ENCODE peak calls at places on chromosomes 6 and 20, in five cellular contexts. X is tibial nerve; F is sigmoid colon; B is CD8-positive, alpha-beta T cell; C is MM.1S. L is an unnamed sample. For H3K27me3, the result is how much of the 10 kb centered on the place peaks cover.

GRCh38 chr6:159908535-159908934 is 17.7 kb downstream of the MAS1 start:
- DNase-seq in X (no peak), B (no peak), F (no peak), C (no peak), L (no peak)

GRCh38 chr20:17663040-17663399 is 19.0 kb downstream of the RRBP1 start:
- DNase-seq in C (no peak), F (peak), B (no peak), X (no peak), L (no peak)

GRCh38 chr20:46984391-46984790 is 89.7 kb downstream of the EYA2 start:
- DNase-seq in X (no peak), C (no peak), F (no peak), B (no peak), L (no peak)

GRCh38 chr20:12022121-12022520 is 104.4 kb downstream of the BTBD3 start:
- DNase-seq in X (no peak), F (no peak), B (no peak), C (no peak), L (no peak)

GRCh38 chr6:35602133-35602946 is 86.4 kb downstream of the FKBP5 start:
- DNase-seq in B (peak), F (peak), X (peak), C (no peak), L (no peak)

GRCh38 chr6:87971605-87972262 is 75.9 kb upstream of the SPACA1 start:
- DNase-seq in C (no peak), X (no peak), F (no peak), B (no peak), L (no peak)

GRCh38 chr6:142938510-142938909 is 6.5 kb downstream of the HIVEP2 start:
- DNase-seq in X (no peak), C (no peak), F (no peak), B (no peak), L (no peak)

GRCh38 chr6:100267721-100268123 is 197.0 kb downstream of the SIM1 start:
- DNase-seq in X (no peak), C (no peak), B (no peak), F (no peak), L (no peak)

GRCh38 chr6:36608788-36609563 is 14.8 kb downstream of the SRSF3 start:
- DNase-seq in C (no peak), F (peak), X (no peak), B (no peak), L (no peak)

GRCh38 chr20:58237318-58238182 is 9.1 kb upstream of the ANKRD60 start:
- DNase-seq in X (no peak), B (no peak), F (no peak), C (no peak), L (no peak)

GRCh38 chr6:89553446-89553845 is 85.1 kb downstream of the LYRM2 start:
- DNase-seq in X (no peak), F (no peak), C (no peak), B (no peak), L (no peak)

GRCh38 chr6:125392682-125393081 is 90.9 kb upstream of the HDDC2 start:
- DNase-seq in F (no peak), X (no peak), C (peak), B (no peak), L (no peak)

GRCh38 chr6:127118505-127119360 is at the start of gene RSPO3:
- DNase-seq in F (peak), B (no peak), X (peak), C (peak), L (peak)

GRCh38 chr20:326645-327031 is 1.3 kb downstream of the SOX12 start:
- DNase-seq in C (peak), F (peak), B (peak), X (no peak), L (no peak)

GRCh38 chr6:8556370-8557018 is 121.1 kb upstream of the SLC35B3 start:
- DNase-seq in F (no peak), C (no peak), X (no peak), B (no peak), L (no peak)

GRCh38 chr6:17432356-17432755 is 39.0 kb downstream of the CAP2 start:
- DNase-seq in B (no peak), C (no peak), X (no peak), F (no peak), L (no peak)

GRCh38 chr20:58420798-58421496 is 31.9 kb downstream of the VAPB start:
- DNase-seq in X (no peak), F (no peak), B (no peak), C (no peak), L (no peak)

GRCh38 chr6:124040655-124041054 is 237.0 kb downstream of the NKAIN2 start:
- DNase-seq in C (peak), F (no peak), B (no peak), X (no peak), L (no peak)

GRCh38 chr20:52490715-52491430 is 299.3 kb upstream of the ZFP64 start:
- DNase-seq in F (no peak), B (no peak), X (no peak), C (no peak), L (no peak)

GRCh38 chr6:137043710-137044365 is 927 bp downstream of the IL20RA start:
- DNase-seq in F (no peak), C (peak), B (no peak), X (peak), L (peak)

GRCh38 chr20:19370076-19371075 is 157.9 kb downstream of the SLC24A3 start:
- DNase-seq in X (no peak), B (no peak), F (no peak), C (no peak), L (no peak)

GRCh38 chr20:19371112-19371511 is 158.7 kb downstream of the SLC24A3 start:
- DNase-seq in C (no peak), X (no peak), B (no peak), F (no peak), L (no peak)

GRCh38 chr20:19367591-19367990 is 155.1 kb downstream of the SLC24A3 start:
- DNase-seq in B (no peak), F (no peak), C (no peak), X (no peak), L (no peak)

GRCh38 chr20:19363439-19363838 is 151.0 kb downstream of the SLC24A3 start:
- DNase-seq in F (no peak), C (no peak), X (no peak), B (no peak), L (no peak)

GRCh38 chr20:19368351-19368750 is 155.9 kb downstream of the SLC24A3 start:
- DNase-seq in C (no peak), F (no peak), X (no peak), B (no peak), L (no peak)
- H3K27me3 ChIP-seq in C (under half), F (under half), X (under half), B (under half), L (under half)

GRCh38 chr6:117272886-117273285 is 7.5 kb downstream of the VGLL2 start:
- DNase-seq in C (no peak), X (no peak), B (no peak), F (no peak), L (no peak)
- H3K27me3 ChIP-seq in C (under half), X (half or more), B (under half), F (under half), L (under half)

GRCh38 chr6:33075568-33076405 is at the start of gene HLA-DPB1:
- DNase-seq in X (peak), B (peak), C (peak), F (no peak), L (peak)
- H3K27me3 ChIP-seq in X (under half), B (under half), C (under half), F (under half), L (under half)

DNA sequence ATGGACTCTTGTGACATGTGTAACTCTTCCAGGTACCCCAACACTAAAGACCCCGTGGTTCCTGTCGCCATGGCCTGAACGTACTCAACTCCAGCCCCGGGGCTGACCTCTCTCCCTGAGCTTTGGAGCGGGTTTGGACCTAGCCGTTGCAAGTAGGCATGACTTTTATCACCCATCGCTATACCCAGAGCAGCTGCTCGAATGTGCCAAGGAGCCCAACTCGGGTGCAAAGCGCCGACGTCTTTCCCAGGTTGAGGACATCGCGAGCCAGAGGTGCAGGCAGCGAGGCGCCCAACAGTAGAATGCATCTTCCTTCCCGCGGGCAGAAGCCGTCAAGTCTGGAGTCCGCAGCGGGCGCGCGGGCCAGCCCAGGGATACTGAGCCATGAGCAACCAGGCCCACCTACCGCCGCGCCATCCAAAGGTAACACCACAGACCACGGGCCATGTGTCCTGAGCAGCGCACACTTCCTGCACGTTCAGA is 5.7 kb upstream of the LAMP5 start:
- DNase-seq in C (no peak), B (no peak), F (no peak), X (no peak), L (no peak)
- H3K27me3 ChIP-seq in C (under half), B (under half), F (under half), X (half or more), L (under half)

DNA sequence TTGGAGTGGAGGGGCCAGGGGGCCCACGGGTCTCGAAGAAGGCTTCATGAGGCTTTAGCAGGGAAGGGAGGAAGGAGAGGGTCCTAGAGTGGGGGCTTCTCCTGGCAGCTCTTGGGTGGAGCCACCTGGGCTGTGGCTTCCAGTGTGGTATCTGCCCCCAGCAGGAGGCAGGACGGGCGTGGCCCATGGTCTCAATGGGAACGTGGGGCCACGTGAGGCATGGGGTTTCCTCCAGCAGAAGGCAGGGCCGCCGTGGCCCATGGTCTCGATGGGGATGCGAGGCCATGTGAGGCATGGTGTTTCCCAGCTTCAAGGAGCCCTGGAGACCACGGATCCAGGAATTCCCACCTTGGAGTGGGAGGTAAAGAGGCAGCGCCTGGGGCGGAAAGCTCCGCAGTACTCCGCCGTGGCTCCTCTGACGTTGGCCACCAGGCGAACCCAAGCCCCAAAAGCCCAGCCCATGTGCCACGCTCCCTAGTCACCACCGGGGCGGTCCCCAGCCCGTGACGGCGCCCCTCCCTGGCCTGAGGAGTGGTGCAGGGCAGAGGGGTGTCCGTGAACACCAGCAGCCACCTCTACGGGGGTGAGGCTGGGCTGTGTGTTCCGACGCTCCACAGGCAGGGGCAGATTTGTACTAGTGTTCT is 62.0 kb upstream of the GATA5 start:
- DNase-seq in C (no peak), X (no peak), F (no peak), B (no peak), L (no peak)
- H3K27me3 ChIP-seq in C (half or more), X (under half), F (under half), B (under half), L (under half)

DNA sequence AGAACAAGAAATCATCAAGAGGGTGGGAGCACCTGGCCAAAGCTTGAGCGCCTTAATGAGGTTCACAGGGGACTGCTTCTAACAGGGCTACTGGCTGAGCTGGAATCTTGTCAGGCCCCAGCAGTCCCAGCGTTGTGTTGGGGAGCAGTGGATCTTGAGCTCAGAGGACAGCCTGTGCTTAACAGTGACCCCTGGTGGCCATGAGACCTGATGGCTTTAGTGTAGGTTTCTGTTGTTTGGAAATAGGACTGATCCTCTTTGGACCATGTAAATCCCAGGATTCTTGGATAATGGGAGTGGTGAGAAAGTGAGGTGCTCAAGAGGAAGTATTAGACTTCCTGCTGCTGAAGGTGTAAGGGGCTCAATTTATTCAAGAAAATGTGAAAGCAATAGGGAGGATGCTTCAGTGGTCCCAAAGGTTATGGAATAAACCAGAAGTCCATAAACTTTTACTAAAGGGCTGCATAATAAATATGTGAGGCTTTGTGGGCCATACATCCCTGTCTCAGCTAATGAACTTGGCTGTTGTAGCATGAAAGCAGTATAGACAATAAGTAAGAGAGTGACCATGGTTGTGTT is 216.2 kb downstream of the NFATC2 start:
- DNase-seq in X (peak), B (peak), F (no peak), C (peak), L (peak)
- H3K27me3 ChIP-seq in X (under half), B (under half), F (under half), C (under half), L (under half)

DNA sequence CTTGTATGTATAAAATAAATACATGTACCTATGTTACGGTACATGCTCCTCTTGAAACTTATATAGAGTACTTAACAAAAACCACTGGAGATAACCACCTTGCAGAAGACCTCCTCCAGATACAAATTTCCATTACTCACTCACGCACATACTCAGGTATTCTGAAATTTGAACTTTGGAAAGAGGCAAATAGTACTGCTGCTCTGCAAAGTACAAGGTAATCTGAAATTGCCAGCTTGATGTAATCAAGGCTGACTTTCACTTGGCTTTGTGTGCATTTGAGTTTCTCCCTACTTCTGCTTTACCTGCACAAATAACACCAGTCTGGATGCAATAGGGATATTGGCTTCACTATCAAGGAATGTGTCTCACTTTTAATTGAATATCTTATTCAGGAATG is 123.6 kb downstream of the FOXA2 start:
- DNase-seq in F (no peak), C (no peak), X (no peak), B (no peak), L (no peak)
- H3K27me3 ChIP-seq in F (under half), C (under half), X (under half), B (under half), L (under half)

GRCh38 chr20:61626412-61626811 is 374.4 kb downstream of the CDH4 start:
- DNase-seq in B (no peak), F (no peak), C (no peak), X (no peak), L (no peak)
- H3K27me3 ChIP-seq in B (under half), F (under half), C (half or more), X (under half), L (under half)

GRCh38 chr6:106972500-106972899 is 2.0 kb downstream of the CD24 start:
- DNase-seq in F (no peak), C (no peak), X (no peak), B (no peak), L (no peak)
- H3K27me3 ChIP-seq in F (under half), C (under half), X (half or more), B (under half), L (under half)

L was measured in CD4-positive, CD25-positive, alpha-beta regulatory T cell.